ENCODE peak calls at places on chromosomes 4 and X, in six cellular contexts. V is GM23338, I is type B pancreatic cell, T is left cardiac atrium, G is heart left ventricle, P is iPS-NIHi11. S is an unnamed sample.

GRCh38 chr4:125432078-125432477 is 117.3 kb downstream of the FAT4 start:
- DNase-seq in V (peak), I (no peak), T (no peak), G (no peak), P (peak), S (no peak)

GRCh38 chr4:171203425-171203824 is 609.8 kb upstream of the GALNTL6 start:
- DNase-seq in V (no peak), I (no peak), T (no peak), G (no peak), P (no peak), S (no peak)

GRCh38 chr4:7530932-7531639 is 96.4 kb upstream of the PSAPL1 start:
- DNase-seq in V (no peak), I (no peak), T (no peak), G (no peak), P (no peak), S (no peak)

GRCh38 chrX:71181558-71181909 is 36.9 kb downstream of the NLGN3 start:
- DNase-seq in V (no peak), I (no peak), T (no peak), G (no peak), P (no peak), S (peak)

GRCh38 chrX:54030329-54030728 is 13.9 kb downstream of the PHF8 start:
- DNase-seq in V (no peak), I (no peak), T (no peak), G (no peak), P (no peak), S (no peak)

GRCh38 chr4:1512738-1513660 is 106.8 kb upstream of the NKX1-1 start:
- DNase-seq in V (peak), I (no peak), T (peak), G (no peak), P (peak), S (peak)

GRCh38 chr4:83851261-83852084 is 315.6 kb downstream of the GPAT3 start:
- DNase-seq in V (peak), I (no peak), T (no peak), G (no peak), P (peak), S (peak)

GRCh38 chr4:3784469-3785291 is 18.5 kb downstream of the ADRA2C start:
- DNase-seq in V (no peak), I (no peak), T (no peak), G (no peak), P (no peak), S (no peak)

GRCh38 chr4:126938023-126938422 is 694.7 kb upstream of the INTU start:
- DNase-seq in V (no peak), I (no peak), T (no peak), G (no peak), P (no peak), S (no peak)

GRCh38 chr4:35939746-35940145 is 304.6 kb downstream of the ARAP2 start:
- DNase-seq in V (no peak), I (no peak), T (no peak), G (no peak), P (no peak), S (peak)

GRCh38 chrX:10239611-10240064 is 82.9 kb downstream of the CLCN4 start:
- DNase-seq in V (no peak), I (no peak), T (peak), G (no peak), P (no peak), S (no peak)

GRCh38 chr4:140834866-140835495 is 78.8 kb upstream of the TBC1D9 start:
- DNase-seq in V (no peak), I (no peak), T (no peak), G (no peak), P (no peak), S (peak)

GRCh38 chr4:3340038-3340702 is 47.3 kb downstream of the RGS12 start:
- DNase-seq in V (no peak), I (no peak), T (no peak), G (no peak), P (no peak), S (no peak)

GRCh38 chrX:110145854-110146253 is 142.9 kb downstream of the TMEM164 start:
- DNase-seq in V (peak), I (no peak), T (no peak), G (no peak), P (peak), S (peak)

GRCh38 chr4:93409035-93409434 is 419.5 kb upstream of the ATOH1 start:
- DNase-seq in V (peak), I (no peak), T (no peak), G (no peak), P (peak), S (peak)

GRCh38 chr4:40515037-40515397 is 114.6 kb downstream of the RBM47 start:
- DNase-seq in V (no peak), I (no peak), T (no peak), G (no peak), P (no peak), S (no peak)

GRCh38 chr4:95268819-95269565 is 279.8 kb downstream of the UNC5C start:
- DNase-seq in V (no peak), I (no peak), T (no peak), G (no peak), P (no peak), S (no peak)

GRCh38 chr4:40608628-40609027 is 21.0 kb downstream of the RBM47 start:
- DNase-seq in V (no peak), I (no peak), T (no peak), G (no peak), P (no peak), S (no peak)

GRCh38 chr4:150006197-150006596 is 72.0 kb upstream of the DCLK2 start:
- DNase-seq in V (no peak), I (no peak), T (no peak), G (no peak), P (no peak), S (no peak)

GRCh38 chr4:6217716-6218381 is 17.5 kb upstream of the JAKMIP1 start:
- DNase-seq in V (no peak), I (no peak), T (no peak), G (no peak), P (no peak), S (no peak)

GRCh38 chr4:13605330-13605729 is 22.2 kb downstream of the BOD1L1 start:
- DNase-seq in V (no peak), I (no peak), T (no peak), G (no peak), P (no peak), S (no peak)

GRCh38 chr4:37320518-37321235 is 76.1 kb downstream of the NWD2 start:
- DNase-seq in V (no peak), I (no peak), T (no peak), G (no peak), P (no peak), S (no peak)

GRCh38 chr4:6891436-6892170 is 18.0 kb upstream of the TBC1D14 start:
- DNase-seq in V (no peak), I (no peak), T (no peak), G (no peak), P (no peak), S (no peak)